ENCODE peak calls at places on chromosome 10, in four cellular contexts. One of them, this sample, is unnamed.

GRCh38 chr10:75033399-75034130 is 77.9 kb upstream of the SAMD8 start:
- DNase-seq in activated CD4-positive, alpha-beta T cell treated with anti-CD3 and anti-CD28 coated beads, Interleukin-2, amount 50 U/mL, for 1 hour: no peak
- DNase-seq in ecto neural progenitor cell: no peak
- DNase-seq in NCI-H1105 treated with DMSO at 0.1 percent for 48 hours: no peak
- DNase-seq in this sample: no peak

GRCh38 chr10:12594448-12594944 is 245.1 kb downstream of the CAMK1D start:
- DNase-seq in activated CD4-positive, alpha-beta T cell treated with anti-CD3 and anti-CD28 coated beads, Interleukin-2, amount 50 U/mL, for 1 hour: peak; percentile 21
- DNase-seq in ecto neural progenitor cell: no peak
- DNase-seq in NCI-H1105 treated with DMSO at 0.1 percent for 48 hours: no peak
- DNase-seq in this sample: no peak

GRCh38 chr10:4460267-4460666 is 365.7 kb upstream of the AKR1E2 start:
- DNase-seq in activated CD4-positive, alpha-beta T cell treated with anti-CD3 and anti-CD28 coated beads, Interleukin-2, amount 50 U/mL, for 1 hour: no peak
- DNase-seq in ecto neural progenitor cell: no peak
- DNase-seq in NCI-H1105 treated with DMSO at 0.1 percent for 48 hours: no peak
- DNase-seq in this sample: no peak

GRCh38 chr10:31741473-31741872 is 187.2 kb downstream of the ARHGAP12 start:
- DNase-seq in activated CD4-positive, alpha-beta T cell treated with anti-CD3 and anti-CD28 coated beads, Interleukin-2, amount 50 U/mL, for 1 hour: no peak
- DNase-seq in ecto neural progenitor cell: no peak
- DNase-seq in NCI-H1105 treated with DMSO at 0.1 percent for 48 hours: no peak
- DNase-seq in this sample: no peak

GRCh38 chr10:110397856-110398255 is 93.1 kb upstream of the SMNDC1 start:
- DNase-seq in activated CD4-positive, alpha-beta T cell treated with anti-CD3 and anti-CD28 coated beads, Interleukin-2, amount 50 U/mL, for 1 hour: no peak
- DNase-seq in ecto neural progenitor cell: no peak
- DNase-seq in NCI-H1105 treated with DMSO at 0.1 percent for 48 hours: no peak
- DNase-seq in this sample: no peak

GRCh38 chr10:94571528-94571927 is 25.9 kb downstream of the HELLS start:
- DNase-seq in activated CD4-positive, alpha-beta T cell treated with anti-CD3 and anti-CD28 coated beads, Interleukin-2, amount 50 U/mL, for 1 hour: no peak
- DNase-seq in ecto neural progenitor cell: no peak
- DNase-seq in NCI-H1105 treated with DMSO at 0.1 percent for 48 hours: no peak
- DNase-seq in this sample: no peak

GRCh38 chr10:122863796-122864592 is 15.4 kb downstream of the FAM24B start:
- DNase-seq in activated CD4-positive, alpha-beta T cell treated with anti-CD3 and anti-CD28 coated beads, Interleukin-2, amount 50 U/mL, for 1 hour: no peak
- DNase-seq in ecto neural progenitor cell: no peak
- DNase-seq in NCI-H1105 treated with DMSO at 0.1 percent for 48 hours: no peak
- DNase-seq in this sample: no peak

GRCh38 chr10:7359954-7360353 is 50.9 kb downstream of the SFMBT2 start:
- DNase-seq in activated CD4-positive, alpha-beta T cell treated with anti-CD3 and anti-CD28 coated beads, Interleukin-2, amount 50 U/mL, for 1 hour: no peak
- DNase-seq in ecto neural progenitor cell: no peak
- DNase-seq in NCI-H1105 treated with DMSO at 0.1 percent for 48 hours: no peak
- DNase-seq in this sample: no peak

GRCh38 chr10:127863231-127863825 is 29.4 kb downstream of the CLRN3 start:
- DNase-seq in activated CD4-positive, alpha-beta T cell treated with anti-CD3 and anti-CD28 coated beads, Interleukin-2, amount 50 U/mL, for 1 hour: no peak
- DNase-seq in ecto neural progenitor cell: no peak
- DNase-seq in NCI-H1105 treated with DMSO at 0.1 percent for 48 hours: no peak
- DNase-seq in this sample: no peak